ENCODE peak calls at places on chromosomes 11 and 22, in nine cellular contexts. S is HCT116, G is mammary epithelial cell, K is GM23338, Y is hepatocyte, A is H1, N is DND-41, D is GM12878, Z is fibroblast of lung. P is an unnamed sample.

GRCh38 chr11:32056445-32056844 is 34.4 kb upstream of the RCN1 start:
- DNase-seq in S (no peak), G (peak), K (no peak), Y (no peak), A (no peak), N (no peak), D (no peak), Z (peak), P (no peak)

GRCh38 chr22:41596776-41597634 is 7.4 kb upstream of the PMM1 start:
- DNase-seq in S (no peak), G (peak), K (peak), Y (peak), A (peak), N (peak), D (no peak), Z (peak), P (peak)

GRCh38 chr22:37991738-37992442 is 7.5 kb upstream of the SOX10 start:
- DNase-seq in S (no peak), G (no peak), K (no peak), Y (no peak), A (no peak), N (no peak), D (no peak), Z (no peak), P (no peak)

GRCh38 chr11:14980854-14981253 is 8.7 kb upstream of the CALCA start:
- DNase-seq in S (no peak), G (peak), K (no peak), Y (no peak), A (no peak), N (no peak), D (no peak), Z (peak), P (no peak)

GRCh38 chr11:32173435-32173834 is 82.6 kb downstream of the RCN1 start:
- DNase-seq in S (peak), G (peak), K (peak), Y (peak), A (peak), N (no peak), D (no peak), Z (peak), P (peak)

GRCh38 chr11:117807482-117808272 is 10.7 kb upstream of the DSCAML1 start:
- DNase-seq in S (peak), G (no peak), K (peak), Y (peak), A (peak), N (peak), D (no peak), Z (peak), P (peak)

GRCh38 chr22:40175571-40176105 is 2.1 kb upstream of the TNRC6B start:
- DNase-seq in S (no peak), G (no peak), K (no peak), Y (no peak), A (no peak), N (no peak), D (no peak), Z (no peak), P (no peak)

GRCh38 chr11:106218096-106218495 is 140.6 kb downstream of the AASDHPPT start:
- DNase-seq in S (no peak), G (no peak), K (peak), Y (no peak), A (no peak), N (no peak), D (no peak), Z (no peak), P (no peak)

GRCh38 chr22:17570851-17571631 is 7.7 kb downstream of the SLC25A18 start:
- DNase-seq in S (no peak), G (peak), K (no peak), Y (peak), A (no peak), N (no peak), D (no peak), Z (peak), P (peak)

GRCh38 chr11:59197990-59198389 is 14.7 kb downstream of the MPEG1 start:
- DNase-seq in S (no peak), G (no peak), K (no peak), Y (peak), A (no peak), N (no peak), D (no peak), Z (peak), P (peak)

GRCh38 chr22:49691256-49691655 is 136.4 kb downstream of the BRD1 start:
- DNase-seq in S (no peak), G (no peak), K (no peak), Y (no peak), A (no peak), N (no peak), D (no peak), Z (no peak), P (no peak)

GRCh38 chr22:22692707-22693530 is 48.5 kb downstream of the GGTLC2 start:
- DNase-seq in S (no peak), G (peak), K (peak), Y (peak), A (peak), N (peak), D (no peak), Z (peak), P (peak)

GRCh38 chr22:20012741-20013331 is 3.8 kb downstream of the ARVCF start:
- DNase-seq in S (no peak), G (no peak), K (no peak), Y (no peak), A (no peak), N (no peak), D (no peak), Z (no peak), P (no peak)

GRCh38 chr22:20009582-20010306 is 6.9 kb downstream of the ARVCF start:
- DNase-seq in S (no peak), G (no peak), K (no peak), Y (no peak), A (no peak), N (no peak), D (no peak), Z (no peak), P (no peak)

GRCh38 chr22:20011993-20012740 is 4.5 kb downstream of the ARVCF start:
- DNase-seq in S (no peak), G (no peak), K (no peak), Y (no peak), A (no peak), N (no peak), D (no peak), Z (no peak), P (no peak)

GRCh38 chr22:20010307-20011122 is 6.1 kb downstream of the ARVCF start:
- DNase-seq in S (no peak), G (peak), K (no peak), Y (no peak), A (no peak), N (no peak), D (no peak), Z (no peak), P (no peak)

DNA sequence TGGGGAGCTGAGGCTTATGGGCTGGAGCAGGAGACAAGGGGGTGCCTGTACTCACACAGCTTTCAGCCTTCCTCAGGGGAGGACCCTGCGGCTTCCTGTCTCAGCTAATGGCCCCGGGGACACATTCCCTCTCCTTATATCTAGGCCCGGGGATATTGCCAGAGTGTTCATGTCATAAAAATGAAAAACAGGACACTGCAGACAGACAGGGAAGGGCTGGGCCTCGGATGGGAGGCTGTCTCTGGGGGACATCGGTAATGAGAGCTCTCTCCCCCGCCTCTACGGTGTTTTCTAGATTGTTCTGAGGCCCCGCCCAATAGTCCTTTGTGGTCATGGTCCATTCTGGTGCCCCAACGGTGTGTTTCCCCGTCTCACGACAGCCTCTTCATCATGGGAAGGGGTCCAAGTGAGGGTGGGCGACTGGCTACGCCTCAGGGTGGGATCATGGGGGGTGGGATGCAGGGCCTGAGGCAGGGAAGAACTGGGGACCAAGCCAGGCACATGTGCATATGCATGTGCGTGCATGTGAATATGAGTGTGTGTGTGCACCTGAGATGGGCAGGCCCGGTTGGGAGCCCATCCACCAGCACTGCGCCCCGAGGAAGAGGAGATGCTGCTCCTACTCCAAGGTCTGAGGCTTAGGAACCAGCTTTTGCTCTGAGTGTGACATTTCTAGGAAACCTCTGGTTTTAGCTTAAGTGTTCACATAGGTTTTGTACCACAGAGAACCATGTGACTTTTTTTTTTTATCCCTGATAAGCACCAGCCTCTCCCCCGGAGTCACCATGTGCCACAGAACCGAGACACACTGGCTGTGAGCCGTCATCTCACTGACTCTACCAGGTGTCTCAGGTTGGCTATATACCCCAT is 5.3 kb downstream of the ARVCF start:
- DNase-seq in S (no peak), G (no peak), K (no peak), Y (no peak), A (no peak), N (no peak), D (no peak), Z (no peak), P (no peak)
- H3K27ac ChIP-seq in S (no peak), G (no peak), K (no peak), Y (no peak), A (no peak), N (no peak), D (no peak), Z (no peak), P (no peak)

GRCh38 chr22:20671409-20672081 is 102.4 kb upstream of the SERPIND1 start:
- DNase-seq in S (no peak), G (no peak), K (no peak), Y (no peak), A (peak), N (no peak), D (no peak), Z (no peak), P (no peak)
- TF ChIP-seq EZH2 in S (no peak), G (no peak), K (no peak), Y (no peak), A (no peak), N (no peak), D (no peak), Z (no peak), P (no peak)

GRCh38 chr11:1072821-1073231 is 1.8 kb upstream of the MUC2 start:
- DNase-seq in S (no peak), G (no peak), K (no peak), Y (no peak), A (peak), N (no peak), D (no peak), Z (no peak), P (no peak)
- H3K27ac ChIP-seq in S (peak), G (no peak), K (no peak), Y (no peak), A (no peak), N (no peak), D (no peak), Z (no peak), P (no peak)

DNA sequence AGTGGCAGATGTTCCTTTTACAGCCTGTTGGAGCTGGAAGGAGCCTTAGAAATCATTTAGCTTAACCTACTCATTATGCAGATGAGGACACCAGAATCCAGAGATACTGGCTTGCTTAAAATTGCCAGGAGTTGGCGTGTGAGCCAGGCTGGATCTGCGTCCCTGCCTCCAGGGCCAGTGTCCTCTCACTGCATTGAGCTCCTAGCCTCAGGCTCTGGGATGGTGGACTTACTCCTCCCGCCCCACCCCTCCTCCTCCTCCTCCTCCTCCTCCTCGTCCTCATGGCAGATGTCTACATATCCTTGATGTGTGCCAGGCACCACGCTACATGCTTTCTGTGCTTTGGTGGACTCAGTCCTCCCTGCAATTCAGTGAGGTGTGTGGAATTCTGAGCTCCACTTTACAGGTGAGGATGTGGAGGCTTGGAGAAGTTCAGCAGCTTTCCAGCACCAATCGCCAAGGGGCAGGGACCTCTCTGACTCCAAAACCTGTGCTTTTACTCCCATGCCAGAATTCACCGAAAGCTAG is 24.1 kb downstream of the ADAMTS15 start:
- DNase-seq in S (no peak), G (no peak), K (no peak), Y (no peak), A (no peak), N (no peak), D (no peak), Z (no peak), P (no peak)
- TF ChIP-seq EZH2 in S (no peak), G (no peak), K (no peak), Y (no peak), A (no peak), N (no peak), D (no peak), Z (no peak), P (no peak)

DNA sequence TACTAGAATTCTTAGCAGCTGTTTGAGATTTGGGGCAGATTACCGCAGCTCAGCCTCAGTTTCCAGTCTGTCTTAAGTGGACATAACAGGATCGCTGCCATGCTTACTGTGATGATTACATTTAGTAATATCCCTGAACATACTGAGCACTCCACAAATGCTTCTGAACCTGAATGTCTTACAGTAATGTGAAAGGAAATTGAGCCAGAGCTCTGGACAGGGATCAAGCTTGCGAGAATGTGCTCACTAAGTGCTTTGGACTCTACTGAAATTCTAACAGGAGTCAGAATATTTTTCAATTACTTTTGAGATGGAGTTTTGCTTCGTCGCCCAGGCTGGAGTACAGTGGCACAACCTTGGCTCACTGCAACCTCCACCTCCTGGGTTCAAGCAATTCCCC is 118.6 kb upstream of the RASSF10 start:
- DNase-seq in S (no peak), G (no peak), K (no peak), Y (no peak), A (no peak), N (no peak), D (no peak), Z (no peak), P (no peak)
- H3K27ac ChIP-seq in S (no peak), G (no peak), K (no peak), Y (no peak), A (no peak), N (no peak), D (no peak), Z (no peak), P (no peak)

GRCh38 chr11:399731-400211 is 5.8 kb downstream of the PKP3 start:
- DNase-seq in S (no peak), G (no peak), K (no peak), Y (no peak), A (no peak), N (no peak), D (no peak), Z (no peak), P (no peak)
- TF ChIP-seq EZH2 in S (no peak), G (no peak), K (no peak), Y (no peak), A (no peak), N (no peak), D (no peak), Z (no peak), P (no peak)

GRCh38 chr22:46619240-46619829 is 851 bp upstream of the GRAMD4 start:
- DNase-seq in S (no peak), G (no peak), K (no peak), Y (no peak), A (no peak), N (peak), D (no peak), Z (peak), P (no peak)

GRCh38 chr22:46619830-46620501 is at the start of gene GRAMD4:
- DNase-seq in S (no peak), G (no peak), K (no peak), Y (no peak), A (no peak), N (peak), D (no peak), Z (peak), P (peak)

GRCh38 chr22:46620588-46621242 is 529 bp downstream of the GRAMD4 start:
- DNase-seq in S (no peak), G (no peak), K (peak), Y (no peak), A (no peak), N (no peak), D (no peak), Z (no peak), P (no peak)

GRCh38 chr22:46625113-46625842 is 5.1 kb downstream of the GRAMD4 start:
- DNase-seq in S (no peak), G (no peak), K (no peak), Y (no peak), A (peak), N (no peak), D (no peak), Z (no peak), P (no peak)

DNA sequence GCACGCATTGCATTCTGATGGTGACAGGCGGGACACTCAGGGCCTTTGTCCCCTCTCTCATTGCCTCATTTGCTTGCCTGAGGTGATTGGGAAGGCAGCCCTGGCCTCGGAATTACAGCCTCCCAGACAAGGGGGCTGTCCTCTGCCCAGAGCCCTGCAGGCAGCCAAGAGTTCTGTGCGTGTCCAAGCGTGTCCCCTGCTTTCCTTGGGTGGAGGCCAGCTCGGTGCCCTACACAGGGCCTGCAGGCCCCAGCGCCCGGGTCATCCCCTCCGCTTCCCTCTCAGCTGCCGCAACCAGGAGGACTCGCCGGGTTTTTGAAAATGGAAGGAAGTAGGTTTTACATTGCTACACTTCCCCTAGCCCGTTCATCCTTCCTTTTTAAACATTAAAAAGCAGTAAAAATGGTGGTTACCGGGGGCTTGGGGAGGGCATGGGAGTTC is 1.9 kb downstream of the GRAMD4 start:
- DNase-seq in S (no peak), G (no peak), K (no peak), Y (no peak), A (peak), N (no peak), D (no peak), Z (no peak), P (no peak)
- H3K27ac ChIP-seq in S (no peak), G (no peak), K (no peak), Y (no peak), A (no peak), N (peak), D (no peak), Z (no peak), P (no peak)

DNA sequence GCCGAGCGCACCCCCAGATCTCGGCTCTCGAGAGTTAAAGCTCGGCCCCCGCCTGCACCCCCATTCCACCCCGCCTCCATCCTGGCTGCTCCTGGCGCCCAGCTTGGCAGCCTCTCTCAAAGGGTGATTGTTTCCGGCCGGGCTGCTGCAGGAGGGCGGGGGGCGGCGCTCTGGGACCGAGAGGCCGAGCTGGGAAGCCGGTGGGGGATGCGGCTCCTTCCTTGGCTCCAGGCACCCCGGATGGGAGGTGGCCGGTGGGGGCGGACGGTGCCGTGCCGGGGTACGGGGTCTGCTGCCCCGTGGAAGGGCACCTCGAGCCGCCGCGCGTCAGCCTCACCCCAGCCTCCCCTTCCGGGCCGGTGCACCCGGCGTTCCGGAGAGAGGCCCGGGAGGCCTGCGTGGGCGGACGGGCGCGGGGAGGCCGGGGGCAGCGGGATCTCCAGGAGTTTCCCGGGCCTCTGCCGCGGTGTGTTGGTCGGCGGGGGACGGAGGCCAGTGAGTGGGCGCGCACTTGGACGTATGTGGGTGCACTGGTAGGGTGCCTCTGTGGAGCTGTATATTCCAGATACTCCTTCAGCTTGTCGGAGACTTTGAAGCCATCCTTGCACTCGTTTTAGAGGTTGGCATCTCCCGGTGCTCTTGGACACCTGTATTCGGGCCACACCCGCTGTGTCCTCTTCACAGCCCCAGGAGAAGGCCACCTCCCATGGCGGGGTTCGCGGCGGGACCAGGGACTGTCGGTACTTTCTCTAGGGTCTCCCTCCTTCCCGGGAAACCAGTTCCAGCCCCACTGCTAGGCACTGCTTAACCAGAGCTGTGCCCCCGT is 679 bp upstream of the B3GAT1 start:
- DNase-seq in S (no peak), G (no peak), K (peak), Y (peak), A (peak), N (no peak), D (no peak), Z (no peak), P (peak)
- TF ChIP-seq EZH2 in S (no peak), G (peak), K (no peak), Y (peak), A (no peak), N (no peak), D (no peak), Z (peak), P (peak)